ENCODE peak calls at places on chromosomes 16 and 17, in four cellular contexts. M, G, S and F are unnamed samples.

GRCh38 chr17:15255713-15256454 is 9.2 kb downstream of the PMP22 start:
- DNase-seq in M (no peak), G (peak; percentile 73), S (no peak), F (peak; percentile 85)

GRCh38 chr16:31215287-31216115 is 1.4 kb downstream of the PYDC1 start:
- DNase-seq in M (no peak), G (peak; percentile 75), S (no peak), F (peak; percentile 76)

GRCh38 chr17:418421-418751 is 65.8 kb upstream of the RPH3AL start:
- DNase-seq in M (no peak), G (no peak), S (no peak), F (no peak)

GRCh38 chr17:1158879-1159278 is 20.9 kb downstream of the ABR start:
- DNase-seq in M (no peak), G (peak; percentile 47), S (no peak), F (peak; percentile 36)

GRCh38 chr17:76866774-76867577 is 1.2 kb upstream of the MGAT5B start:
- DNase-seq in M (no peak), G (peak; percentile 72), S (no peak), F (peak; percentile 76)

GRCh38 chr17:7786866-7787265 is 47.2 kb upstream of the KDM6B start:
- DNase-seq in M (no peak), G (no peak), S (no peak), F (no peak)

GRCh38 chr16:4404247-4404966 is 12.0 kb downstream of the CORO7 start:
- DNase-seq in M (no peak), G (peak; percentile 52), S (no peak), F (peak; percentile 62)

GRCh38 chr17:18323007-18323406 is 7.9 kb downstream of the SMCR8 start:
- DNase-seq in M (no peak), G (peak; percentile 35), S (no peak), F (peak; percentile 63)

GRCh38 chr17:79832211-79833109 is 6.8 kb downstream of the CBX4 start:
- DNase-seq in M (no peak), G (no peak), S (no peak), F (no peak)

GRCh38 chr16:31664683-31665482 is 137.2 kb downstream of the AHSP start:
- DNase-seq in M (no peak), G (peak; percentile 34), S (no peak), F (peak; percentile 65)

GRCh38 chr17:36550491-36551417 is 6.0 kb downstream of the GGNBP2 start:
- DNase-seq in M (no peak), G (no peak), S (no peak), F (no peak)

GRCh38 chr17:74408262-74408661 is 23.6 kb upstream of the GPRC5C start:
- DNase-seq in M (no peak), G (no peak), S (no peak), F (peak; percentile 65)